ENCODE peak calls at places on chromosomes 3 and 15, in five cellular contexts. Q, P, H, L and J are unnamed samples.

GRCh38 chr15:81054236-81054635 is 53.5 kb downstream of the TLNRD1 start:
- DNase-seq in Q (no peak), P (no peak), H (no peak), L (no peak), J (no peak)

GRCh38 chr3:52190294-52190841 is 7.6 kb upstream of the ALAS1 start:
- DNase-seq in Q (no peak), P (no peak), H (no peak), L (no peak), J (no peak)

GRCh38 chr15:78727561-78727960 is 83.7 kb downstream of the ADAMTS7 start:
- DNase-seq in Q (no peak), P (no peak), H (no peak), L (no peak), J (no peak)

GRCh38 chr3:23481660-23482278 is 278.6 kb downstream of the UBE2E2 start:
- DNase-seq in Q (no peak), P (no peak), H (no peak), L (no peak), J (no peak)

GRCh38 chr3:11566916-11567315 is 76.8 kb downstream of the VGLL4 start:
- DNase-seq in Q (no peak), P (no peak), H (no peak), L (no peak), J (no peak)

GRCh38 chr3:196163687-196164493 is 47.3 kb downstream of the ZDHHC19 start:
- DNase-seq in Q (no peak), P (no peak), H (no peak), L (peak), J (no peak)

GRCh38 chr3:57706462-57706861 is 13.6 kb upstream of the DENND6A start:
- DNase-seq in Q (no peak), P (no peak), H (no peak), L (no peak), J (no peak)

GRCh38 chr3:153911111-153911510 is 210.1 kb upstream of the ARHGEF26 start:
- DNase-seq in Q (no peak), P (no peak), H (no peak), L (no peak), J (no peak)

GRCh38 chr3:127822166-127822835 is at the start of gene MGLL:
- DNase-seq in Q (no peak), P (peak), H (peak), L (peak), J (no peak)

GRCh38 chr3:64686446-64686908 is 1.3 kb downstream of the ADAMTS9 start:
- DNase-seq in Q (no peak), P (no peak), H (no peak), L (no peak), J (no peak)